ENCODE peak calls at places on chromosome 11, in six cellular contexts. U is HAP-1, B is cardiac muscle cell, V is HCT116, A is cardiac fibroblast, X is kidney. K is an unnamed sample.

GRCh38 chr11:3222941-3223905 is 4.6 kb upstream of the MRGPRG start:
- DNase-seq in U (peak), B (no peak), V (no peak), A (no peak), X (no peak), K (no peak)

GRCh38 chr11:44773351-44773965 is 46.7 kb downstream of the TSPAN18 start:
- DNase-seq in U (no peak), B (no peak), V (no peak), A (no peak), X (no peak), K (no peak)

GRCh38 chr11:8773125-8773524 is 90.5 kb downstream of the RPL27A start:
- DNase-seq in U (no peak), B (no peak), V (no peak), A (no peak), X (no peak), K (no peak)

GRCh38 chr11:67400251-67400941 is 1.3 kb downstream of the PPP1CA start:
- DNase-seq in U (peak), B (peak), V (no peak), A (no peak), X (no peak), K (no peak)

GRCh38 chr11:36056160-36056751 is 112.4 kb downstream of the LDLRAD3 start:
- DNase-seq in U (peak), B (peak), V (no peak), A (peak), X (no peak), K (no peak)

GRCh38 chr11:101323997-101324396 is 194.4 kb upstream of the PGR start:
- DNase-seq in U (no peak), B (peak), V (no peak), A (no peak), X (no peak), K (no peak)

GRCh38 chr11:70567680-70568503 is 169.6 kb downstream of the CTTN start:
- DNase-seq in U (no peak), B (peak), V (no peak), A (peak), X (peak), K (no peak)

GRCh38 chr11:61531033-61531432 is 22.5 kb downstream of the LRRC10B start:
- DNase-seq in U (no peak), B (no peak), V (no peak), A (no peak), X (no peak), K (no peak)

GRCh38 chr11:67390947-67391303 is 861 bp upstream of the RAD9A start:
- DNase-seq in U (no peak), B (no peak), V (no peak), A (no peak), X (no peak), K (no peak)

GRCh38 chr11:62565100-62565802 is 8.4 kb downstream of the EEF1G start:
- DNase-seq in U (no peak), B (no peak), V (no peak), A (no peak), X (no peak), K (no peak)

GRCh38 chr11:5204787-5205186 is 4.3 kb upstream of the OR51V1 start:
- DNase-seq in U (no peak), B (peak), V (peak), A (peak), X (no peak), K (no peak)

GRCh38 chr11:20013346-20014066 is 146.8 kb downstream of the DBX1 start:
- DNase-seq in U (peak), B (peak), V (no peak), A (peak), X (no peak), K (no peak)

GRCh38 chr11:119316017-119316728 is 757 bp downstream of the MCAM start:
- DNase-seq in U (peak), B (no peak), V (no peak), A (no peak), X (peak), K (no peak)
- H3K4me3 ChIP-seq in U (peak), B (peak), V (peak), A (peak), X (peak), K (peak)

DNA sequence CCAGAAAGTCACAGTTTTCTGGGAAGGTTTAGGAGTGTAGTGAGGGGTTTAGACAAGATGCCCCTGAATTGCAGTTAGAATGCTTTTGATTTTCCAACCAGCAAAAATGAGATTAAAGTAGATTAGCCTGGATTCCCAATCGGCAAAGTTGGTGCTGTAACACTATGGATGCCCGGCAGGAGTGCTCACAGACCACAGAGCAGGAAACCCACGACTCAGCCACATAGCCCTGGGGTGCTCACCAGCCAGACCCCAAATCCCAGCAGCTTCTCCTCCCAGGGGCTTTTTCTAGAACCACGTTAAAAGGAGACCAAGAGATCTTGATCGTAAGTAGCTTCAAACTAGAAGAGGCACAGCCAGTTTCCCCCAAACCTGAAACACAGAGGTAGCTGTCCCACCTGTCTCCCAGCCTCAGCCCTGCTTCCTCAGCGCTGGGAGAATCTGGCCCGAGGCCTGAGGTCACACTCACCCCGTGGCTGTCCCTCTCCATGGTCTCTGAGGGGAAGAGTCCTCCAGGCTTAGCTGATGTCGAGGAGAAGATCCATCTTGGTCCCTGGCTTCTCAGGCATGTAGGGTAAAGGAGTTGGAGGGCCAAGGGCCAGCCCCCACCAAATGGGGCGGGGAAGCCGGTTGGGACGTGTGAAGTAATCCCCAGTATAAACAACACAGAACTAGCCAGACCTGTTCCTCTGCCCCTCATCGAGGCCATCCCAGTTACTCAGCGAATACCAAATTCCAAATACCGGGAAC is at the start of gene TMPRSS13:
- DNase-seq in U (no peak), B (no peak), V (no peak), A (no peak), X (peak), K (no peak)
- H3K4me3 ChIP-seq in U (no peak), B (no peak), V (no peak), A (no peak), X (no peak), K (no peak)

GRCh38 chr11:34363363-34364084 is 5.7 kb upstream of the ABTB2 start:
- DNase-seq in U (no peak), B (no peak), V (no peak), A (no peak), X (no peak), K (no peak)

GRCh38 chr11:34364102-34364501 is 6.3 kb upstream of the ABTB2 start:
- DNase-seq in U (no peak), B (no peak), V (no peak), A (peak), X (no peak), K (no peak)

GRCh38 chr11:34366522-34366921 is 8.7 kb upstream of the ABTB2 start:
- DNase-seq in U (no peak), B (no peak), V (peak), A (peak), X (no peak), K (no peak)
- H3K4me3 ChIP-seq in U (no peak), B (no peak), V (no peak), A (no peak), X (no peak), K (no peak)

GRCh38 chr11:109648804-109649203 is 226.8 kb downstream of the C11orf87 start:
- DNase-seq in U (no peak), B (no peak), V (no peak), A (no peak), X (no peak), K (no peak)
- H3K4me3 ChIP-seq in U (no peak), B (no peak), V (no peak), A (no peak), X (no peak), K (no peak)

DNA sequence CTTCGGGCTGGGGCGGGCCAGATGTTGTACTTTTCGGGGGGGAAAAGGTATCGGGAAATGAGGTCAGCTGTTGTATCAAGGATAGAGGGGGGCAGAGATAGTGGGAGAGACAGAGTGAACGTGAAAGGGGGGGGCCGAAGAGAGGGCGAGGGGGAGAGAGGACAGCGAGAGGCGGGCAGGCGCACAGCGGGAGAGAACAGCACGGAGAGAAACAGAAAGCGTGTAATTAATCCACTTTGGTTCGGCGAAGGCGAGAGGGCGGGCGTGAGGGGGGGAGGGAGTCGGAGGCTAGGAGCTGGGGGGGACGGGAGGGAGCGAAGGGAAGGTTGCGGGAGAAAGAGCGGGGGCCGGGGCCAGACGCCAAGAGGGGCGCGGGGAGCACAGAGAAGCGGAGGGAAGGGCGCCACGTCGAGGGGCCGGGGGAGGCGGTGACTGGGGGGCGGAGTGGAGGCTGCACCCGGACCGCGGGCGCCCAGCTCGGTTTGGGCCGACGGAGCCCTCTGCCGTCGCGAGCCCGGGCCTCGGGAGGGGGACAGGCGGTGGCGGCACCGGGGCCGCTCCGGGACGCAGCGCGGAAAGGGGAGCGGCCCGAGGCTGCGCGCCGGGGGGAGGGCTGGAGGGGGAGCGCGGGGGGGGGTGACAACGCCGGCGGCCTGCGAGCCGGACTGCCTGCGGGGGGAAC is 612 bp downstream of the IGF2 start:
- DNase-seq in U (no peak), B (no peak), V (no peak), A (no peak), X (peak), K (no peak)
- H3K4me3 ChIP-seq in U (no peak), B (peak), V (peak), A (peak), X (no peak), K (no peak)